ENCODE peak calls at places on chromosomes 5 and 9, in six cellular contexts. Y is activated CD8-positive, alpha-beta memory T cell treated with anti-CD3 and anti-CD28 coated beads, Interleukin-2, amount 10 ng/mL, durations not matched to agents 7 days and 5 days; S is NCI-H1105 treated with DMSO at 0.1 percent for 48 hours; T is psoas muscle; O is substantia nigra; A is ureter. X is an unnamed sample.

GRCh38 chr5:57174128-57174849 is 430 bp downstream of the GPBP1 start:
- DNase-seq in Y (peak), S (peak), T (peak), O (peak), A (no peak), X (peak)

GRCh38 chr9:117307701-117308100 is 107.2 kb downstream of the ASTN2 start:
- DNase-seq in Y (no peak), S (no peak), T (no peak), O (no peak), A (no peak), X (no peak)

GRCh38 chr5:20276061-20276958 is 288.3 kb upstream of the CDH18 start:
- DNase-seq in Y (no peak), S (no peak), T (no peak), O (no peak), A (no peak), X (no peak)

GRCh38 chr9:77834898-77835505 is 186.9 kb upstream of the GNA14 start:
- DNase-seq in Y (no peak), S (no peak), T (no peak), O (no peak), A (no peak), X (no peak)

GRCh38 chr9:101087426-101087825 is 58.9 kb downstream of the PLPPR1 start:
- DNase-seq in Y (no peak), S (no peak), T (no peak), O (no peak), A (no peak), X (no peak)

GRCh38 chr5:143987264-143987663 is 175.3 kb downstream of the HMHB1 start:
- DNase-seq in Y (no peak), S (no peak), T (no peak), O (no peak), A (no peak), X (no peak)

GRCh38 chr5:177507596-177508216 is 1.9 kb downstream of the DOK3 start:
- DNase-seq in Y (no peak), S (no peak), T (no peak), O (no peak), A (no peak), X (no peak)

GRCh38 chr9:71783120-71783523 is 14.8 kb upstream of the CEMIP2 start:
- DNase-seq in Y (peak), S (peak), T (no peak), O (no peak), A (peak), X (peak)

GRCh38 chr9:137026828-137027227 is 1.2 kb downstream of the ABCA2 start:
- DNase-seq in Y (no peak), S (no peak), T (no peak), O (no peak), A (no peak), X (no peak)

GRCh38 chr5:5767286-5767928 is 344.9 kb downstream of the ICE1 start:
- DNase-seq in Y (no peak), S (peak), T (no peak), O (peak), A (no peak), X (no peak)

X was measured in activated naive CD8-positive, alpha-beta T cell treated with anti-CD3 and anti-CD28 coated beads for 36 hours.